ENCODE peak calls at places on chromosome 1, in five cellular contexts. D, V, S, O and T are unnamed samples.

GRCh38 chr1:220432408-220432807 is 95.5 kb upstream of the MARK1 start:
- DNase-seq in D (peak), V (no peak), S (no peak), O (no peak), T (no peak)

GRCh38 chr1:210001751-210002150 is 63.7 kb downstream of the SYT14 start:
- DNase-seq in D (no peak), V (no peak), S (no peak), O (peak), T (no peak)

GRCh38 chr1:41387667-41388091 is 26.4 kb downstream of the FOXO6 start:
- DNase-seq in D (peak), V (peak), S (no peak), O (peak), T (peak)

GRCh38 chr1:169624122-169624521 is 5.8 kb downstream of the SELP start:
- DNase-seq in D (no peak), V (no peak), S (no peak), O (no peak), T (no peak)

GRCh38 chr1:39900662-39901485 is 843 bp downstream of the MYCL start:
- DNase-seq in D (peak), V (no peak), S (no peak), O (no peak), T (peak)

GRCh38 chr1:173476664-173477285 is 360 bp upstream of the PRDX6 start:
- DNase-seq in D (peak), V (peak), S (peak), O (peak), T (peak)

GRCh38 chr1:224700915-224701531 is 84.9 kb downstream of the CNIH3 start:
- DNase-seq in D (peak), V (no peak), S (peak), O (no peak), T (peak)

GRCh38 chr1:116514708-116515525 is 55.9 kb downstream of the CD58 start:
- DNase-seq in D (no peak), V (no peak), S (peak), O (no peak), T (no peak)

GRCh38 chr1:147851149-147851548 is 51.4 kb upstream of the GJA8 start:
- DNase-seq in D (no peak), V (no peak), S (no peak), O (peak), T (no peak)

GRCh38 chr1:21898326-21899155 is 38.6 kb downstream of the HSPG2 start:
- DNase-seq in D (no peak), V (no peak), S (no peak), O (peak), T (no peak)
- H3K27ac ChIP-seq in D (no peak), V (peak), S (no peak), O (peak), T (no peak)

GRCh38 chr1:196607940-196608339 is 300 bp downstream of the KCNT2 start:
- DNase-seq in D (peak), V (no peak), S (no peak), O (peak), T (no peak)
- H3K27ac ChIP-seq in D (peak), V (no peak), S (no peak), O (no peak), T (peak)

GRCh38 chr1:207841907-207842306 is 69.0 kb downstream of the CD34 start:
- DNase-seq in D (no peak), V (no peak), S (no peak), O (no peak), T (no peak)
- H3K27ac ChIP-seq in D (no peak), V (peak), S (no peak), O (no peak), T (no peak)

DNA sequence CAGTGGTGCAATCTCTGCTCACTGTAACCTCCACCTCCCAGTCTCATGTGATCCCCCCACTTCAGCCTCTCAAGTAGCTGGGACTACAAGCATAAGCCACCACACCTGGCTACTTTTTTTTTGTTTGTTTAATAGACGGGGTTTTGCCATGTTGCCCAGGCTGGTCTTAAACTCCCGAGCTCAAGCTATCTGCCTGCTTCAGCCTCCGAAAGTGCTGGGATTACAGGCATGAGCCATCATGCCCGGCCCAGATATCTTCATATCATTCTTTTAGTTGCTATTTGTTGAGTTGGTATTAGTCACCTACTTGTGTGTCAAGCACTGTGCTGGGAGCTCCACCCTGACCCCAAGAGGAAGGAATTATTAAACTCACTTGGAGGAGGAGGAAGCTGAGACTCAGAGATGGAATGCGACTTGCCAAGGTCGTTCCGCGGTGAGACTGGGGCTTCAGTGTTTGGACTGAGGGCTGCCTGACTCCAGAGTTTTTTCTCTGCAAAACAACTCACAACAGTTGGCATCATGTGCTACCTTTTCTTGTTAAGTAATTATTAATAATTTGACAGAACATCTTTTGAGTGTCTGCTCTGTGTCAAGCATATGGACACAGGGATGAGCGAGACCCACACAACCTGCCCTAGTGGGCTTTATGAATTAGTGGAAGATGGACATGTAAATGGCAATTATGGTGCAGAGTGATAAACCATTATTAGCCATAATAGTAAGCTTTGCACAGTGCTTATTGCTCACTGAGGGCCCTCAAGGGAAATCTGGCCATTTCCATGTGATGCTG is 132.0 kb downstream of the FOXD2 start:
- DNase-seq in D (peak), V (no peak), S (no peak), O (peak), T (no peak)
- H3K27ac ChIP-seq in D (peak), V (no peak), S (no peak), O (no peak), T (no peak)

GRCh38 chr1:25568834-25569598 is 25.6 kb downstream of the LDLRAP1 start:
- DNase-seq in D (peak), V (peak), S (no peak), O (peak), T (no peak)
- H3K27ac ChIP-seq in D (peak), V (peak), S (no peak), O (peak), T (peak)

DNA sequence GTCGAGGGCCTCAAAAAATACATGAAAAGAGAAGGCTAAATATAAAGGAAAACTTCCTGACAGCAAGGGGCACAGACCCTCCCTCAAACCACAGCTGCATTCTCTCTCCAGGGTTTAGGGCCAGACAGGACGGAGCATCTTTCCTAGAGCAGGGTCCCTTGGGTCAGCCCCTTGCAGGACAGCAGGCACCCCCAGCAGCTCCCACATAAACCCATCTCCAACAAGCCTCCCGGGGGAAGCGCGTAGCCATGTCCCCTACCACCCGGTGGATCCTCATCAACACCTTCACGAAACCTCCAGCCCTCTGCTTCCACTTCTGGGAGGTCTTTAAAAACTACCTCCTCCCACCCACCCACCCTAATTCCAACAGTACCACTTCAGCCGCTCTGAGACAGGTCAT is 59.5 kb downstream of the CD46 start:
- DNase-seq in D (no peak), V (no peak), S (no peak), O (no peak), T (peak)
- H3K27ac ChIP-seq in D (no peak), V (peak), S (no peak), O (no peak), T (no peak)